ENCODE peak calls at places on chromosomes 5 and 9, in five cellular contexts. H is HepG2, Y is K562, A is GM23338, Q is H1. L is an unnamed sample.
A peak's percentile ranks its signal among the peaks of the same experiment; 100 is the strongest.

GRCh38 chr5:1312993-1313833 is 18.3 kb upstream of the TERT start:
- DNase-seq in Q (no peak), H (no peak), Y (no peak), A (no peak), L (peak; percentile 95)

GRCh38 chr9:20236676-20237075 is 385.6 kb downstream of the MLLT3 start:
- DNase-seq in Y (no peak), H (peak; percentile 32), Q (no peak), A (no peak), L (no peak)

GRCh38 chr5:58775699-58776098 is 192.8 kb downstream of the RAB3C start:
- DNase-seq in Y (no peak), A (no peak), Q (no peak), H (no peak), L (peak; percentile 39)

GRCh38 chr9:111928342-111928720 is 31.7 kb downstream of the UGCG start:
- DNase-seq in Q (no peak), H (no peak), A (no peak), Y (no peak), L (no peak)

GRCh38 chr5:172860520-172861443 is 26.7 kb downstream of the ERGIC1 start:
- DNase-seq in H (no peak), A (no peak), Y (no peak), Q (no peak), L (no peak)

GRCh38 chr5:12624776-12625560 is 720.7 kb upstream of the CTNND2 start:
- DNase-seq in A (peak; percentile 57), Q (no peak), H (no peak), Y (no peak), L (no peak)

GRCh38 chr9:114310471-114311450 is 12.1 kb upstream of the ORM1 start:
- DNase-seq in Q (peak; percentile 30), H (no peak), Y (no peak), A (no peak), L (no peak)

GRCh38 chr9:119375892-119376291 is 6.7 kb upstream of the BRINP1 start:
- DNase-seq in H (peak; percentile 29), Q (no peak), A (peak; percentile 87), Y (peak; percentile 8), L (no peak)

GRCh38 chr5:171913987-171914273 is 92.5 kb downstream of the FBXW11 start:
- DNase-seq in Q (no peak), H (no peak), A (no peak), Y (no peak), L (no peak)

GRCh38 chr9:87829756-87830155 is 52.9 kb upstream of the SPATA31E1 start:
- DNase-seq in Y (no peak), H (no peak), A (no peak), Q (no peak), L (no peak)

GRCh38 chr9:130541533-130541932 is 37.8 kb upstream of the FUBP3 start:
- DNase-seq in Q (no peak), Y (no peak), H (no peak), A (no peak), L (no peak)

GRCh38 chr5:7534505-7534904 is 138.6 kb downstream of the ADCY2 start:
- DNase-seq in A (no peak), Y (no peak), H (no peak), Q (no peak), L (no peak)

GRCh38 chr9:114931407-114931806 is 1.0 kb upstream of the TNFSF8 start:
- DNase-seq in A (no peak), H (no peak), Q (no peak), Y (no peak), L (no peak)

GRCh38 chr5:561408-561807 is 37.2 kb upstream of the SLC9A3 start:
- DNase-seq in A (no peak), Y (no peak), H (no peak), Q (no peak), L (no peak)

GRCh38 chr5:19940192-19940591 is 47.8 kb downstream of the CDH18 start:
- DNase-seq in H (no peak), A (no peak), Q (no peak), Y (no peak), L (no peak)

GRCh38 chr5:139207302-139208000 is 9.3 kb upstream of the SIL1 start:
- DNase-seq in A (no peak), Q (no peak), Y (no peak), H (no peak), L (no peak)

GRCh38 chr9:122226142-122226757 is 2.5 kb downstream of the LHX6 start:
- DNase-seq in A (peak; percentile 61), H (no peak), Y (no peak), Q (peak; percentile 72), L (no peak)

GRCh38 chr5:1262381-1262780 is 32.5 kb downstream of the TERT start:
- DNase-seq in Q (no peak), A (peak; percentile 40), Y (no peak), H (no peak), L (no peak)

GRCh38 chr5:151772029-151772867 is 494 bp downstream of the G3BP1 start:
- DNase-seq in Q (peak; percentile 53), A (peak; percentile 64), H (peak; percentile 23), Y (peak; percentile 84), L (no peak)

GRCh38 chr9:107387401-107387800 is 102.2 kb downstream of the KLF4 start:
- DNase-seq in H (no peak), A (no peak), Y (no peak), Q (no peak), L (no peak)

GRCh38 chr9:21102311-21102710 is 24.6 kb upstream of the IFNB1 start:
- DNase-seq in A (no peak), Q (no peak), H (no peak), Y (no peak), L (no peak)

GRCh38 chr5:73218552-73219171 is 45.7 kb downstream of the TMEM174 start:
- DNase-seq in Q (no peak), H (no peak), Y (no peak), A (peak; percentile 69), L (no peak)

GRCh38 chr5:7348168-7348802 is 47.7 kb upstream of the ADCY2 start:
- DNase-seq in Y (no peak), H (no peak), A (peak; percentile 19), Q (no peak), L (no peak)

GRCh38 chr5:16456103-16456832 is 9.3 kb downstream of the ZNF622 start:
- DNase-seq in H (peak; percentile 48), Y (peak; percentile 51), A (peak; percentile 89), Q (no peak), L (no peak)

GRCh38 chr5:89418821-89419085 is 535.8 kb upstream of the MEF2C start:
- DNase-seq in A (no peak), Q (no peak), Y (no peak), H (no peak), L (no peak)

GRCh38 chr5:112374356-112374755 is 44.7 kb downstream of the EPB41L4A start:
- DNase-seq in Y (no peak), Q (no peak), A (no peak), H (no peak), L (no peak)

GRCh38 chr5:142637871-142638270 is 48.0 kb downstream of the FGF1 start:
- DNase-seq in Q (no peak), H (no peak), A (no peak), Y (no peak), L (no peak)

GRCh38 chr5:142636698-142637324 is 49.1 kb downstream of the FGF1 start:
- DNase-seq in H (no peak), Y (no peak), A (no peak), Q (no peak), L (no peak)

GRCh38 chr5:142634375-142635018 is 51.4 kb downstream of the FGF1 start:
- DNase-seq in A (no peak), H (no peak), Q (no peak), Y (no peak), L (no peak)

GRCh38 chr5:142639455-142639854 is 46.4 kb downstream of the FGF1 start:
- DNase-seq in H (no peak), Y (no peak), A (no peak), Q (no peak), L (no peak)

DNA sequence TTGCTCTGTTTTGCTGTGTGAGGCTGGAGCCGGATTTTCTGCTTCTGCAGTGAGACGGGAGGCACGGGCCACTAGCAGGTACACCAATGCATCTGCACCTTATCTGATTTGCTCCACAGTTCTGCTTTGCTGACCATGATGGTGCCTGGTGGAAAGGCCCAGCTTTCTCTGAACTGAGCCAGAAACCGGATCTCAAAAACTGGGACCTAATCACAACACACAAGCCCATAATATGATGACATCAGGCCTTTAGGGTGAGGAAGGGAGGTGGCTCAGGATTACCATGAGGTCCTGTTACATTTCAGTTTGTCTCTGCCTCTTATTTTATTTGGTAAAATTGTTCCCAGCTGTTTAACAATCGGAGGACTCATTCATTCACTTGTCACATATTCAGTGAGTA is 49.8 kb downstream of the FGF1 start:
- DNase-seq in Q (no peak), Y (no peak), H (no peak), A (no peak), L (no peak)
- H3K79me2 ChIP-seq in Q (no peaks in the 10 kb centered on the region), Y (no peaks in the 10 kb centered on the region), H (no peaks in the 10 kb centered on the region), A (no peaks in the 10 kb centered on the region), L (no peaks in the 10 kb centered on the region)

GRCh38 chr5:35151151-35151920 is 79.0 kb downstream of the PRLR start:
- DNase-seq in H (no peak), Q (no peak), Y (no peak), A (peak; percentile 6), L (no peak)
- TF ChIP-seq CREB1 in H (no peak), Q (no peak), Y (no peak), A (no peak), L (no peak)

GRCh38 chr5:149583394-149583793 is 2.1 kb downstream of the ARHGEF37 start:
- DNase-seq in A (no peak), Y (no peak), Q (no peak), H (no peak), L (no peak)

GRCh38 chr5:149584106-149584505 is 2.8 kb downstream of the ARHGEF37 start:
- DNase-seq in A (no peak), Y (no peak), Q (no peak), H (no peak), L (no peak)

GRCh38 chr5:149588947-149589346 is 7.6 kb downstream of the ARHGEF37 start:
- DNase-seq in Q (no peak), A (no peak), H (no peak), Y (no peak), L (no peak)

GRCh38 chr5:149585910-149586309 is 4.6 kb downstream of the ARHGEF37 start:
- DNase-seq in Y (no peak), H (no peak), A (no peak), Q (no peak), L (no peak)

GRCh38 chr5:149586708-149587318 is 5.5 kb downstream of the ARHGEF37 start:
- DNase-seq in H (no peak), Q (no peak), A (no peak), Y (no peak), L (no peak)
- H3K79me2 ChIP-seq in H (no peaks in the 10 kb centered on the region), Q (no peaks in the 10 kb centered on the region), A (no peaks in the 10 kb centered on the region), Y (no peaks in the 10 kb centered on the region), L (no peaks in the 10 kb centered on the region)

DNA sequence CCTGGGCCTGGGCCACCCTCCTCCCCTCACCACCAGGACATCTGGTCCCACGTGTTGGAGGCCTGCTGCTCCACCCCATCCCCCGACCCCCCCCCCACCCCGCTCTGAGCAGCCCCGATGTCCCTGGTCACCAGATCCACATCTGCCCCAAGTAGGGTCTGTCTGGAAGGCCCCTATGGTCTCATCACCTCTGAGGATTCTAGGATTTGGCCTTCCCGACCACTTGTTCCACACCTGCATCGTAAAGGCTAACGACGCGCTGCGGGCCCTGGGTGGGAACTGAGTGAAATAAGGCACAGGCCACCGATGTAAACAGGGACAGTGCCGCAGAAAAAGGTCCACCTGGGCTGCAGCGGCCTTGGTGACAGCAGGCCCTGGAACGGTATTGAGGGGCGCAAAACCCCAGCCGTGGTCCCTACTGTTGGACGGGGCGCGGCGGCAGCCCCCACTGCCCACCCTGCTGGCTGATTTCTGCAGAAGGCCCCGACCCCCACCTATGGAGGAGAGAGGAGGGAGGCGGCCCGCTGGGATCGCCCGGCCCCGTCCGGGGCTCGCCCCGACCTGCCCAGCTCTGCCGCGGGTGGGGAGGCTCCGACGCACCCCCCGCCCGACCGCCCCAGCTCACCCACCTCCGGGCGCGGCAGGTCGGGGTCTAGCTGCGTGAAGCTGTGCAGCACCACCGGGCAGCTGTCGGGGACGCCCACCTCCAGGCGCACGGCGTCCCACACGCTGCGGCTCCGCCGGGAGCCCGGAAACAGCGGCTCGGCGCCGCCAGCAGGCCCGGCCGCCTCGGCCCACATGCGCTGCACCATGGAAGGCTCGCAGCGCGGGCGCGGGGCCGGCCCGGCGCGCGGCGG is 469 bp downstream of the RALGDS start:
- DNase-seq in Y (peak; percentile 70), A (peak; percentile 35), H (no peak), Q (peak; percentile 67), L (no peak)
- TF ChIP-seq CREB1 in Y (peak; percentile 13), A (no peak), H (no peak), Q (no peak), L (no peak)

L was measured in GM12878.